ENCODE peak calls at places on chromosomes 6 and 20, in seven cellular contexts. One of them, this sample, is unnamed.
A peak's percentile ranks its signal among the peaks of the same experiment; 100 is the strongest.

GRCh38 chr6:18121580-18122127 is 823 bp downstream of the NHLRC1 start:
- DNase-seq in effector memory CD4-positive, alpha-beta T cell: no peak
- DNase-seq in activated CD4-positive, alpha-beta T cell treated with anti-CD3 and anti-CD28 coated beads, Interleukin-2, amount 10 ng/mL, durations not matched to agents 7 days and 5 days: no peak
- DNase-seq in astrocyte of the spinal cord: no peak
- DNase-seq in endothelial cell: no peak
- DNase-seq in RPMI7951: no peak
- DNase-seq in neural crest cell: no peak
- DNase-seq in this sample: peak; percentile 55

GRCh38 chr20:31560900-31561598 is 44.0 kb upstream of the ID1 start:
- DNase-seq in neural crest cell: no peak
- DNase-seq in effector memory CD4-positive, alpha-beta T cell: no peak
- DNase-seq in astrocyte of the spinal cord: peak; percentile 97
- DNase-seq in endothelial cell: no peak
- DNase-seq in RPMI7951: peak; percentile 99
- DNase-seq in activated CD4-positive, alpha-beta T cell treated with anti-CD3 and anti-CD28 coated beads, Interleukin-2, amount 10 ng/mL, durations not matched to agents 7 days and 5 days: no peak
- DNase-seq in this sample: no peak

GRCh38 chr6:101393291-101394251 is at the start of gene GRIK2:
- DNase-seq in effector memory CD4-positive, alpha-beta T cell: no peak
- DNase-seq in endothelial cell: peak; percentile 71
- DNase-seq in RPMI7951: peak; percentile 43
- DNase-seq in activated CD4-positive, alpha-beta T cell treated with anti-CD3 and anti-CD28 coated beads, Interleukin-2, amount 10 ng/mL, durations not matched to agents 7 days and 5 days: no peak
- DNase-seq in astrocyte of the spinal cord: peak; percentile 20
- DNase-seq in neural crest cell: peak; percentile 63
- DNase-seq in this sample: peak; percentile 83

GRCh38 chr6:26223213-26223612 is 136.0 kb downstream of the HFE start:
- DNase-seq in RPMI7951: peak; percentile 46
- DNase-seq in activated CD4-positive, alpha-beta T cell treated with anti-CD3 and anti-CD28 coated beads, Interleukin-2, amount 10 ng/mL, durations not matched to agents 7 days and 5 days: no peak
- DNase-seq in astrocyte of the spinal cord: peak; percentile 47
- DNase-seq in neural crest cell: no peak
- DNase-seq in effector memory CD4-positive, alpha-beta T cell: no peak
- DNase-seq in endothelial cell: no peak
- DNase-seq in this sample: no peak

GRCh38 chr20:41609476-41609875 is 8.7 kb downstream of the CHD6 start:
- DNase-seq in neural crest cell: no peak
- DNase-seq in activated CD4-positive, alpha-beta T cell treated with anti-CD3 and anti-CD28 coated beads, Interleukin-2, amount 10 ng/mL, durations not matched to agents 7 days and 5 days: no peak
- DNase-seq in astrocyte of the spinal cord: no peak
- DNase-seq in effector memory CD4-positive, alpha-beta T cell: no peak
- DNase-seq in RPMI7951: no peak
- DNase-seq in endothelial cell: no peak
- DNase-seq in this sample: no peak

GRCh38 chr20:63265891-63266515 is 6.6 kb upstream of the ARFGAP1 start:
- DNase-seq in neural crest cell: no peak
- DNase-seq in RPMI7951: peak; percentile 43
- DNase-seq in endothelial cell: no peak
- DNase-seq in activated CD4-positive, alpha-beta T cell treated with anti-CD3 and anti-CD28 coated beads, Interleukin-2, amount 10 ng/mL, durations not matched to agents 7 days and 5 days: no peak
- DNase-seq in effector memory CD4-positive, alpha-beta T cell: no peak
- DNase-seq in astrocyte of the spinal cord: no peak
- DNase-seq in this sample: no peak

GRCh38 chr20:44222027-44222426 is 11.5 kb upstream of the OSER1 start:
- DNase-seq in endothelial cell: no peak
- DNase-seq in RPMI7951: no peak
- DNase-seq in astrocyte of the spinal cord: no peak
- DNase-seq in effector memory CD4-positive, alpha-beta T cell: no peak
- DNase-seq in activated CD4-positive, alpha-beta T cell treated with anti-CD3 and anti-CD28 coated beads, Interleukin-2, amount 10 ng/mL, durations not matched to agents 7 days and 5 days: no peak
- DNase-seq in neural crest cell: no peak
- DNase-seq in this sample: no peak

GRCh38 chr6:110720066-110720465 is 95.2 kb downstream of the CDK19 start:
- DNase-seq in activated CD4-positive, alpha-beta T cell treated with anti-CD3 and anti-CD28 coated beads, Interleukin-2, amount 10 ng/mL, durations not matched to agents 7 days and 5 days: no peak
- DNase-seq in endothelial cell: no peak
- DNase-seq in neural crest cell: no peak
- DNase-seq in RPMI7951: peak; percentile 16
- DNase-seq in effector memory CD4-positive, alpha-beta T cell: no peak
- DNase-seq in astrocyte of the spinal cord: no peak
- DNase-seq in this sample: no peak

GRCh38 chr6:18386302-18386976 is 711 bp upstream of the RNF144B start:
- DNase-seq in neural crest cell: no peak
- DNase-seq in endothelial cell: no peak
- DNase-seq in RPMI7951: no peak
- DNase-seq in astrocyte of the spinal cord: no peak
- DNase-seq in activated CD4-positive, alpha-beta T cell treated with anti-CD3 and anti-CD28 coated beads, Interleukin-2, amount 10 ng/mL, durations not matched to agents 7 days and 5 days: no peak
- DNase-seq in effector memory CD4-positive, alpha-beta T cell: no peak
- DNase-seq in this sample: no peak

GRCh38 chr20:46226602-46227001 is 81.7 kb downstream of the CDH22 start:
- DNase-seq in astrocyte of the spinal cord: peak; percentile 4
- DNase-seq in endothelial cell: no peak
- DNase-seq in activated CD4-positive, alpha-beta T cell treated with anti-CD3 and anti-CD28 coated beads, Interleukin-2, amount 10 ng/mL, durations not matched to agents 7 days and 5 days: no peak
- DNase-seq in neural crest cell: no peak
- DNase-seq in RPMI7951: peak; percentile 77
- DNase-seq in effector memory CD4-positive, alpha-beta T cell: no peak
- DNase-seq in this sample: no peak

GRCh38 chr6:10322991-10323390 is 91.9 kb downstream of the TFAP2A start:
- DNase-seq in effector memory CD4-positive, alpha-beta T cell: no peak
- DNase-seq in activated CD4-positive, alpha-beta T cell treated with anti-CD3 and anti-CD28 coated beads, Interleukin-2, amount 10 ng/mL, durations not matched to agents 7 days and 5 days: no peak
- DNase-seq in endothelial cell: no peak
- DNase-seq in RPMI7951: peak; percentile 53
- DNase-seq in neural crest cell: no peak
- DNase-seq in astrocyte of the spinal cord: no peak
- DNase-seq in this sample: no peak

GRCh38 chr6:151112130-151112529 is 127.6 kb upstream of the AKAP12 start:
- DNase-seq in endothelial cell: no peak
- DNase-seq in astrocyte of the spinal cord: no peak
- DNase-seq in effector memory CD4-positive, alpha-beta T cell: no peak
- DNase-seq in activated CD4-positive, alpha-beta T cell treated with anti-CD3 and anti-CD28 coated beads, Interleukin-2, amount 10 ng/mL, durations not matched to agents 7 days and 5 days: no peak
- DNase-seq in neural crest cell: no peak
- DNase-seq in RPMI7951: no peak
- DNase-seq in this sample: no peak

GRCh38 chr6:109762166-109762565 is 71.1 kb downstream of the FIG4 start:
- DNase-seq in effector memory CD4-positive, alpha-beta T cell: no peak
- DNase-seq in neural crest cell: no peak
- DNase-seq in endothelial cell: no peak
- DNase-seq in astrocyte of the spinal cord: no peak
- DNase-seq in RPMI7951: no peak
- DNase-seq in activated CD4-positive, alpha-beta T cell treated with anti-CD3 and anti-CD28 coated beads, Interleukin-2, amount 10 ng/mL, durations not matched to agents 7 days and 5 days: no peak
- DNase-seq in this sample: no peak

GRCh38 chr20:50193169-50193850 is 2.7 kb downstream of the CEBPB start:
- DNase-seq in endothelial cell: no peak
- DNase-seq in effector memory CD4-positive, alpha-beta T cell: no peak
- DNase-seq in RPMI7951: peak; percentile 50
- DNase-seq in astrocyte of the spinal cord: peak; percentile 24
- DNase-seq in neural crest cell: no peak
- DNase-seq in activated CD4-positive, alpha-beta T cell treated with anti-CD3 and anti-CD28 coated beads, Interleukin-2, amount 10 ng/mL, durations not matched to agents 7 days and 5 days: no peak
- DNase-seq in this sample: no peak

GRCh38 chr20:62161347-62161746 is 17.8 kb downstream of the SS18L1 start:
- DNase-seq in effector memory CD4-positive, alpha-beta T cell: no peak
- DNase-seq in RPMI7951: no peak
- DNase-seq in neural crest cell: no peak
- DNase-seq in astrocyte of the spinal cord: peak; percentile 54
- DNase-seq in endothelial cell: no peak
- DNase-seq in activated CD4-positive, alpha-beta T cell treated with anti-CD3 and anti-CD28 coated beads, Interleukin-2, amount 10 ng/mL, durations not matched to agents 7 days and 5 days: no peak
- DNase-seq in this sample: no peak

GRCh38 chr6:37665309-37665708 is 32.4 kb downstream of the MDGA1 start:
- DNase-seq in effector memory CD4-positive, alpha-beta T cell: no peak
- DNase-seq in neural crest cell: no peak
- DNase-seq in endothelial cell: no peak
- DNase-seq in astrocyte of the spinal cord: no peak
- DNase-seq in RPMI7951: no peak
- DNase-seq in activated CD4-positive, alpha-beta T cell treated with anti-CD3 and anti-CD28 coated beads, Interleukin-2, amount 10 ng/mL, durations not matched to agents 7 days and 5 days: no peak
- DNase-seq in this sample: no peak

GRCh38 chr6:170174124-170174770 is 116.6 kb downstream of the DLL1 start:
- DNase-seq in effector memory CD4-positive, alpha-beta T cell: no peak
- DNase-seq in endothelial cell: no peak
- DNase-seq in RPMI7951: no peak
- DNase-seq in neural crest cell: no peak
- DNase-seq in activated CD4-positive, alpha-beta T cell treated with anti-CD3 and anti-CD28 coated beads, Interleukin-2, amount 10 ng/mL, durations not matched to agents 7 days and 5 days: no peak
- DNase-seq in astrocyte of the spinal cord: no peak
- DNase-seq in this sample: peak; percentile 43

GRCh38 chr20:51095755-51096509 is 73.0 kb upstream of the KCNG1 start:
- DNase-seq in astrocyte of the spinal cord: no peak
- DNase-seq in endothelial cell: no peak
- DNase-seq in effector memory CD4-positive, alpha-beta T cell: no peak
- DNase-seq in neural crest cell: peak; percentile 50
- DNase-seq in activated CD4-positive, alpha-beta T cell treated with anti-CD3 and anti-CD28 coated beads, Interleukin-2, amount 10 ng/mL, durations not matched to agents 7 days and 5 days: no peak
- DNase-seq in RPMI7951: peak; percentile 31
- DNase-seq in this sample: no peak

GRCh38 chr6:47967843-47968242 is 143.2 kb downstream of the PTCHD4 start:
- DNase-seq in neural crest cell: no peak
- DNase-seq in activated CD4-positive, alpha-beta T cell treated with anti-CD3 and anti-CD28 coated beads, Interleukin-2, amount 10 ng/mL, durations not matched to agents 7 days and 5 days: no peak
- DNase-seq in endothelial cell: no peak
- DNase-seq in astrocyte of the spinal cord: no peak
- DNase-seq in effector memory CD4-positive, alpha-beta T cell: no peak
- DNase-seq in RPMI7951: no peak
- DNase-seq in this sample: no peak

GRCh38 chr6:77502966-77503365 is 39.7 kb upstream of the HTR1B start:
- DNase-seq in effector memory CD4-positive, alpha-beta T cell: no peak
- DNase-seq in activated CD4-positive, alpha-beta T cell treated with anti-CD3 and anti-CD28 coated beads, Interleukin-2, amount 10 ng/mL, durations not matched to agents 7 days and 5 days: no peak
- DNase-seq in endothelial cell: no peak
- DNase-seq in astrocyte of the spinal cord: peak; percentile 23
- DNase-seq in neural crest cell: no peak
- DNase-seq in RPMI7951: peak; percentile 51
- DNase-seq in this sample: no peak